ENCODE peak calls at places on chromosomes 13 and 19, in ten cellular contexts. N, T, S, Q, G, F, P, W, O and A are unnamed samples.
A peak's percentile ranks its signal among the peaks of the same experiment; 100 is the strongest.

GRCh38 chr19:17043744-17044143 is 17.1 kb upstream of the CPAMD8 start:
- DNase-seq in P (no peak), N (no peak), G (no peak), T (no peak), Q (no peak), F (no peak), W (no peak), O (no peak), S (no peak), A (no peak)

GRCh38 chr19:39362682-39363657 is 20.7 kb downstream of the SAMD4B start:
- DNase-seq in O (no peak), S (no peak), G (no peak), Q (no peak), W (peak; percentile 89), N (no peak), F (no peak), P (no peak), T (no peak), A (peak; percentile 45)

GRCh38 chr19:10870955-10871603 is at the start of gene CARM1:
- DNase-seq in N (peak; percentile 99), W (peak; percentile 99), S (peak; percentile 99), Q (peak; percentile 99), T (peak; percentile 99), P (peak; percentile 99), G (peak; percentile 100), F (peak; percentile 100), O (peak; percentile 99), A (peak; percentile 72)

GRCh38 chr19:55145241-55145640 is 3.8 kb downstream of the TNNT1 start:
- DNase-seq in T (no peak), F (no peak), O (no peak), N (no peak), G (no peak), P (no peak), Q (no peak), S (no peak), W (no peak), A (no peak)

GRCh38 chr13:30618186-30618937 is 642 bp downstream of the USPL1 start:
- DNase-seq in G (peak; percentile 77), W (peak; percentile 21), P (no peak), S (no peak), Q (peak; percentile 46), F (no peak), T (no peak), N (peak; percentile 37), O (peak; percentile 4), A (no peak)

GRCh38 chr19:5961969-5962945 is 15.7 kb downstream of the RANBP3 start:
- DNase-seq in N (peak; percentile 78), G (peak; percentile 86), S (no peak), F (no peak), W (peak; percentile 95), T (peak; percentile 90), P (peak; percentile 43), O (peak; percentile 73), Q (peak; percentile 61), A (no peak)

GRCh38 chr13:90414691-90415596 is 932.5 kb upstream of the MIR17HG start:
- DNase-seq in T (no peak), S (no peak), Q (no peak), N (no peak), W (peak; percentile 89), P (no peak), F (no peak), O (no peak), G (no peak), A (peak; percentile 26)

GRCh38 chr13:50527612-50528509 is 315.6 kb downstream of the DLEU7 start:
- DNase-seq in G (no peak), Q (no peak), P (no peak), S (no peak), T (no peak), O (no peak), N (no peak), W (no peak), F (no peak), A (no peak)

GRCh38 chr19:37979547-37980082 is 72.6 kb downstream of the SIPA1L3 start:
- DNase-seq in G (peak; percentile 52), Q (no peak), W (no peak), T (no peak), S (peak; percentile 48), O (no peak), P (no peak), N (no peak), F (no peak), A (no peak)

GRCh38 chr13:105847532-105848295 is 687.7 kb downstream of the EFNB2 start:
- DNase-seq in N (peak; percentile 9), Q (peak; percentile 45), G (no peak), F (peak; percentile 62), W (peak; percentile 9), P (no peak), T (no peak), S (no peak), O (no peak), A (no peak)

GRCh38 chr19:409515-410242 is 732 bp upstream of the C2CD4C start:
- DNase-seq in W (peak; percentile 4), Q (no peak), N (no peak), P (no peak), G (peak; percentile 61), T (no peak), O (no peak), F (no peak), S (no peak), A (no peak)

GRCh38 chr13:71661921-71662320 is 205.1 kb downstream of the DACH1 start:
- DNase-seq in F (no peak), P (no peak), Q (no peak), N (no peak), O (no peak), T (no peak), G (no peak), W (peak; percentile 82), S (no peak), A (no peak)

GRCh38 chr19:15331419-15332310 is 674 bp downstream of the BRD4 start:
- DNase-seq in T (peak; percentile 70), P (peak; percentile 60), S (peak; percentile 32), N (no peak), F (peak; percentile 61), Q (peak; percentile 71), O (peak; percentile 34), G (peak; percentile 88), W (peak; percentile 39), A (no peak)

GRCh38 chr13:86758116-86758515 is 913.1 kb upstream of the SLITRK5 start:
- DNase-seq in G (no peak), W (no peak), S (no peak), O (no peak), F (no peak), N (no peak), T (no peak), P (no peak), Q (no peak), A (no peak)

GRCh38 chr19:41456342-41456918 is 13.5 kb downstream of the ERICH4 start:
- DNase-seq in S (no peak), O (no peak), T (no peak), W (peak; percentile 54), F (no peak), N (no peak), Q (no peak), G (no peak), P (no peak), A (no peak)